ENCODE peak calls at places on chromosomes 11 and 22, in four cellular contexts. One of them, this sample, is unnamed.

GRCh38 chr11:16013649-16014275 is 342.6 kb downstream of the SOX6 start:
- DNase-seq in heart left ventricle: no peak
- DNase-seq in OCI-LY7: no peak
- DNase-seq in hepatocyte: no peak
- DNase-seq in this sample: no peak

GRCh38 chr11:2777396-2777795 is 77.6 kb upstream of the KCNQ1OT1 start:
- DNase-seq in heart left ventricle: peak
- DNase-seq in OCI-LY7: no peak
- DNase-seq in hepatocyte: peak
- DNase-seq in this sample: peak

GRCh38 chr11:45158210-45158644 is 11.8 kb downstream of the PRDM11 start:
- DNase-seq in heart left ventricle: peak
- DNase-seq in OCI-LY7: no peak
- DNase-seq in hepatocyte: peak
- DNase-seq in this sample: no peak

GRCh38 chr22:49880281-49880680 is 26.6 kb downstream of the ZBED4 start:
- DNase-seq in heart left ventricle: no peak
- DNase-seq in OCI-LY7: no peak
- DNase-seq in hepatocyte: no peak
- DNase-seq in this sample: no peak

GRCh38 chr11:73249858-73250773 is 22.0 kb upstream of the P2RY6 start:
- DNase-seq in heart left ventricle: no peak
- DNase-seq in OCI-LY7: no peak
- DNase-seq in hepatocyte: no peak
- DNase-seq in this sample: no peak

GRCh38 chr22:28951969-28952521 is 68.7 kb downstream of the ZNRF3 start:
- DNase-seq in heart left ventricle: peak
- DNase-seq in OCI-LY7: no peak
- DNase-seq in hepatocyte: peak
- DNase-seq in this sample: no peak

GRCh38 chr11:67277231-67277961 is 11.1 kb downstream of the GRK2 start:
- DNase-seq in heart left ventricle: peak
- DNase-seq in OCI-LY7: peak
- DNase-seq in hepatocyte: no peak
- DNase-seq in this sample: no peak

GRCh38 chr22:25100972-25101371 is 98.7 kb upstream of the CRYBB3 start:
- DNase-seq in heart left ventricle: no peak
- DNase-seq in OCI-LY7: no peak
- DNase-seq in hepatocyte: no peak
- DNase-seq in this sample: no peak

GRCh38 chr11:3074912-3075589 is 17.8 kb upstream of the CARS1 start:
- DNase-seq in heart left ventricle: no peak
- DNase-seq in OCI-LY7: no peak
- DNase-seq in hepatocyte: no peak
- DNase-seq in this sample: no peak

GRCh38 chr22:46931414-46931813 is 169.0 kb downstream of the TBC1D22A start:
- DNase-seq in heart left ventricle: no peak
- DNase-seq in OCI-LY7: no peak
- DNase-seq in hepatocyte: peak
- DNase-seq in this sample: peak

GRCh38 chr11:2677127-2677526 is 22.7 kb downstream of the KCNQ1OT1 start:
- DNase-seq in heart left ventricle: no peak
- DNase-seq in OCI-LY7: no peak
- DNase-seq in hepatocyte: no peak
- DNase-seq in this sample: no peak

GRCh38 chr11:58493676-58494075 is 14.2 kb downstream of the OR5B21 start:
- DNase-seq in heart left ventricle: no peak
- DNase-seq in OCI-LY7: no peak
- DNase-seq in hepatocyte: no peak
- DNase-seq in this sample: peak

GRCh38 chr11:2304156-2305139 is 2.6 kb downstream of the TSPAN32 start:
- DNase-seq in heart left ventricle: no peak
- DNase-seq in OCI-LY7: no peak
- DNase-seq in hepatocyte: no peak
- DNase-seq in this sample: no peak

GRCh38 chr11:1829039-1829820 is 5.6 kb upstream of the SYT8 start:
- DNase-seq in heart left ventricle: peak
- DNase-seq in OCI-LY7: no peak
- DNase-seq in hepatocyte: no peak
- DNase-seq in this sample: peak

GRCh38 chr22:24506802-24507438 is 11.8 kb downstream of the UPB1 start:
- DNase-seq in heart left ventricle: no peak
- DNase-seq in OCI-LY7: peak
- DNase-seq in hepatocyte: peak
- DNase-seq in this sample: no peak

GRCh38 chr11:115244314-115244713 is 259.9 kb downstream of the CADM1 start:
- DNase-seq in heart left ventricle: no peak
- DNase-seq in OCI-LY7: no peak
- DNase-seq in hepatocyte: no peak
- DNase-seq in this sample: no peak

GRCh38 chr11:82895437-82896091 is 4.7 kb downstream of the PRCP start:
- DNase-seq in heart left ventricle: no peak
- DNase-seq in OCI-LY7: peak
- DNase-seq in hepatocyte: no peak
- DNase-seq in this sample: no peak

GRCh38 chr11:25902476-25902875 is 429.5 kb upstream of the ANO3 start:
- DNase-seq in heart left ventricle: no peak
- DNase-seq in OCI-LY7: no peak
- DNase-seq in hepatocyte: no peak
- DNase-seq in this sample: no peak

GRCh38 chr11:57460756-57461749 is 725 bp downstream of the RTN4RL2 start:
- DNase-seq in heart left ventricle: no peak
- DNase-seq in OCI-LY7: no peak
- DNase-seq in hepatocyte: no peak
- DNase-seq in this sample: no peak

GRCh38 chr11:2892215-2893020 is 6.8 kb upstream of the CDKN1C start:
- DNase-seq in heart left ventricle: peak
- DNase-seq in OCI-LY7: peak
- DNase-seq in hepatocyte: peak
- DNase-seq in this sample: no peak

GRCh38 chr11:83681045-83681781 is 395.0 kb upstream of the CCDC90B start:
- DNase-seq in heart left ventricle: no peak
- DNase-seq in OCI-LY7: peak
- DNase-seq in hepatocyte: no peak
- DNase-seq in this sample: no peak

GRCh38 chr22:40426671-40427070 is 56.3 kb downstream of the SGSM3 start:
- DNase-seq in heart left ventricle: no peak
- DNase-seq in OCI-LY7: no peak
- DNase-seq in hepatocyte: no peak
- DNase-seq in this sample: no peak

GRCh38 chr11:72244317-72245231 is 598 bp upstream of the PHOX2A start:
- DNase-seq in heart left ventricle: no peak
- DNase-seq in OCI-LY7: no peak
- DNase-seq in hepatocyte: no peak
- DNase-seq in this sample: no peak

DNA sequence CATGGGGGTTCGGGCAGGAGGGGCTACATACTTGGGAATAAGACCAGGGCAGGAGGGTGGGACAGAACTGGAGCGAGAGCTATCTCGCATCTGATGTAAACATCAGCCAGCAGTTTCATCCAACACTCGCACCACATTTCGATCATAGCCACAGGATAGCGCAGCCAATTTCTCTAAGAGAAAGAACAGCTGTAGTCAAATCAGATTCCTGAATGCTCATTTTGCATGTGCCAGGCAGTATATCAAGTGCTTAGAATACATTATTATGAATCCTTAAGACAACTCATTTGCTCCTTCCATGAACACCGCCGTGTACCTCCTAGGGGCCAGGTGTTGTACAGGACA is 14.5 kb downstream of the DGCR2 start:
- DNase-seq in heart left ventricle: no peak
- DNase-seq in OCI-LY7: no peak
- DNase-seq in hepatocyte: no peak
- DNase-seq in this sample: no peak
- H3K27ac ChIP-seq in heart left ventricle: no peak
- H3K27ac ChIP-seq in OCI-LY7: no peak
- H3K27ac ChIP-seq in hepatocyte: no peak
- H3K27ac ChIP-seq in this sample: no peak

GRCh38 chr11:37107415-37107814 is 509.4 kb upstream of the RAG2 start:
- DNase-seq in heart left ventricle: no peak
- DNase-seq in OCI-LY7: no peak
- DNase-seq in hepatocyte: no peak
- DNase-seq in this sample: no peak
- TF ChIP-seq CTCF in heart left ventricle: no peak
- TF ChIP-seq CTCF in OCI-LY7: peak
- TF ChIP-seq CTCF in hepatocyte: no peak
- TF ChIP-seq CTCF in this sample: peak

GRCh38 chr11:120198403-120198786 is 12.4 kb upstream of the OAF start:
- DNase-seq in heart left ventricle: no peak
- DNase-seq in OCI-LY7: no peak
- DNase-seq in hepatocyte: no peak
- DNase-seq in this sample: no peak

GRCh38 chr11:120197977-120198376 is 12.9 kb upstream of the OAF start:
- DNase-seq in heart left ventricle: no peak
- DNase-seq in OCI-LY7: no peak
- DNase-seq in hepatocyte: no peak
- DNase-seq in this sample: no peak

GRCh38 chr11:120198787-120199469 is 11.9 kb upstream of the OAF start:
- DNase-seq in heart left ventricle: no peak
- DNase-seq in OCI-LY7: no peak
- DNase-seq in hepatocyte: no peak
- DNase-seq in this sample: no peak

GRCh38 chr11:120196857-120197253 is 14.0 kb upstream of the OAF start:
- DNase-seq in heart left ventricle: no peak
- DNase-seq in OCI-LY7: no peak
- DNase-seq in hepatocyte: no peak
- DNase-seq in this sample: no peak

GRCh38 chr11:120197254-120197891 is 13.5 kb upstream of the OAF start:
- DNase-seq in heart left ventricle: no peak
- DNase-seq in OCI-LY7: no peak
- DNase-seq in hepatocyte: peak
- DNase-seq in this sample: no peak
- H3K27ac ChIP-seq in heart left ventricle: peak
- H3K27ac ChIP-seq in OCI-LY7: no peak
- H3K27ac ChIP-seq in hepatocyte: peak
- H3K27ac ChIP-seq in this sample: no peak

GRCh38 chr11:80320765-80321164 is 879.9 kb upstream of the TENM4 start:
- DNase-seq in heart left ventricle: no peak
- DNase-seq in OCI-LY7: no peak
- DNase-seq in hepatocyte: no peak
- DNase-seq in this sample: no peak
- TF ChIP-seq CTCF in heart left ventricle: no peak
- TF ChIP-seq CTCF in OCI-LY7: peak
- TF ChIP-seq CTCF in hepatocyte: peak
- TF ChIP-seq CTCF in this sample: no peak